ENCODE peak calls at places on chromosomes 1 and 21, in eight cellular contexts. U, A, N, W, B, Z, L and S are unnamed samples.

GRCh38 chr1:184214128-184214527 is 162.6 kb downstream of the TSEN15 start:
- DNase-seq in W (no peak), L (no peak), N (no peak), Z (no peak), U (no peak), B (no peak), A (no peak), S (no peak)

GRCh38 chr1:56330400-56331026 is 248.8 kb downstream of the PLPP3 start:
- DNase-seq in A (peak), B (no peak), N (peak), U (no peak), W (no peak), Z (no peak), L (no peak), S (peak)

GRCh38 chr21:25396135-25396711 is 211.1 kb downstream of the MRPL39 start:
- DNase-seq in U (no peak), B (no peak), W (no peak), N (no peak), A (peak), Z (no peak), L (no peak), S (no peak)

GRCh38 chr1:40270152-40270834 is 12.3 kb downstream of the ZMPSTE24 start:
- DNase-seq in N (peak), Z (no peak), L (no peak), W (no peak), U (no peak), A (no peak), B (no peak), S (no peak)

GRCh38 chr1:157820299-157820698 is 379 bp upstream of the FCRL1 start:
- DNase-seq in L (no peak), W (no peak), A (no peak), N (no peak), U (no peak), Z (no peak), B (no peak), S (no peak)

GRCh38 chr1:244393604-244394176 is 58.0 kb downstream of the ADSS2 start:
- DNase-seq in U (no peak), B (peak), L (no peak), Z (no peak), W (no peak), N (no peak), A (no peak), S (no peak)

GRCh38 chr1:150528997-150529396 is 13.4 kb downstream of the FALEC start:
- DNase-seq in A (no peak), L (no peak), Z (no peak), N (peak), W (no peak), U (no peak), B (no peak), S (no peak)

GRCh38 chr1:2534775-2535387 is 4.8 kb upstream of the HES5 start:
- DNase-seq in N (peak), L (no peak), B (no peak), A (no peak), U (no peak), W (no peak), Z (no peak), S (no peak)

GRCh38 chr1:152347116-152347728 is 12.6 kb downstream of the FLG2 start:
- DNase-seq in U (peak), W (peak), N (peak), Z (no peak), B (peak), L (peak), A (peak), S (peak)

GRCh38 chr1:42221952-42222606 is 57.5 kb upstream of the GUCA2A start:
- DNase-seq in B (peak), U (peak), A (no peak), L (no peak), W (no peak), N (peak), Z (no peak), S (peak)

GRCh38 chr1:43044572-43045361 is 86.1 kb upstream of the SLC2A1 start:
- DNase-seq in Z (no peak), W (no peak), N (no peak), U (no peak), L (peak), B (peak), A (no peak), S (peak)

GRCh38 chr21:43733060-43733459 is 14.1 kb downstream of the PDXK start:
- DNase-seq in N (no peak), Z (no peak), U (no peak), B (no peak), A (no peak), L (no peak), W (no peak), S (no peak)

GRCh38 chr1:109927908-109928307 is 17.3 kb downstream of the CSF1 start:
- DNase-seq in B (no peak), U (peak), Z (no peak), L (no peak), A (no peak), W (no peak), N (peak), S (no peak)

GRCh38 chr1:74641161-74641560 is 32.4 kb downstream of the ERICH3 start:
- DNase-seq in A (no peak), L (no peak), Z (no peak), B (no peak), W (no peak), U (no peak), N (no peak), S (no peak)

GRCh38 chr1:18805925-18806849 is 53.3 kb downstream of the TAS1R2 start:
- DNase-seq in L (no peak), B (no peak), A (no peak), Z (no peak), N (no peak), U (peak), W (no peak), S (no peak)

GRCh38 chr1:156801409-156802121 is 15.1 kb downstream of the SH2D2A start:
- DNase-seq in L (peak), N (peak), B (no peak), A (no peak), Z (no peak), W (no peak), U (no peak), S (no peak)

GRCh38 chr1:113321761-113322387 is 68.4 kb upstream of the MAGI3 start:
- DNase-seq in Z (no peak), B (no peak), W (no peak), A (no peak), L (no peak), N (no peak), U (no peak), S (no peak)

GRCh38 chr21:44650973-44651675 is 3.3 kb downstream of the KRTAP12-4 start:
- DNase-seq in Z (no peak), N (no peak), A (no peak), L (no peak), W (no peak), B (no peak), U (no peak), S (no peak)

GRCh38 chr1:38561699-38562098 is 297.9 kb downstream of the RRAGC start:
- DNase-seq in N (no peak), U (no peak), A (no peak), L (no peak), W (no peak), B (peak), Z (no peak), S (no peak)

GRCh38 chr1:160637821-160638539 is 8.9 kb downstream of the SLAMF1 start:
- DNase-seq in A (no peak), W (no peak), U (no peak), B (no peak), N (no peak), L (no peak), Z (no peak), S (peak)

GRCh38 chr1:166858726-166859419 is 17.2 kb downstream of the TADA1 start:
- DNase-seq in Z (no peak), W (no peak), B (no peak), L (no peak), U (no peak), N (no peak), A (no peak), S (no peak)

DNA sequence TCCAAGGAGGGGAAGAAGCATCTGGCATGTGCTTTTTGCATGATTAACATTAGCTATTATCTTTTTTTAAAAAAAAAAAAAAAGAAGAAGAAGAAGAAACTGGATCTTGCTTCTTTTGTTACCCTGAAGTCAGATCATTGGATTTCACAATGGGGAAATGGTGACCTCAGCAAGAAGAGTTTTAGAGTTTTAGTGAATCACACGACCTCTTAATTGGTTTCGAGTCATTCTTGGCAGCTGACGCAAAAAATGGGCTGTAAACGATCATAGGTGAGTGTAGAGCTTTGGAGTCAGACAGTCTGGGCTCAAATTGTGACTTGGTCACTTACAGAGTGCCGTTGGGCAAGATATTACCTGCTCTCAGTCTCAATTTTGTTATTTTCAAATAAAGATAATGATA is 33.3 kb upstream of the PGBD5 start:
- DNase-seq in W (no peak), B (no peak), N (peak), A (no peak), Z (no peak), L (no peak), U (no peak), S (no peak)
- TF ChIP-seq USF2 in W (no peak), B (no peak), N (no peak), A (no peak), Z (no peak), L (no peak), U (no peak), S (no peak)

DNA sequence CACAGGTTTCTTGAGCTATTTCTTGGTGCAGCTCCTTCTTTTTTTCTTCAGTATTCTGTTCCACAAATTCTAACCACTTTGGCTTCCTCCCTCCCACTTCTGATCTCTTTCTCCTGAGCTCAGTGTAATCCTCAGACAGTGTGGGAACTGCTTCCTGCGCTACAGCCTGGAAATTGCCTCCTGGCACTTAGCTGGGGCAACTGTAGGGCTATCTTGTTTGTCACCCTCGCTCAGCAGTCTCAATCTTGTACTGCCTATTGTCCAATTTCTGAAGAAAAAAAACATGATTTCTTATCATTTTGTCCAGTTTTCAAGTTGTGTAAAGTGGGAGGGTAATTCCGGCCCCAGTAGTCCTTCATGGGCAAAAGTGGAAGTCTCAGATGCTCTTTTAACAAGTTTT is 23.9 kb upstream of the GALNT2 start:
- DNase-seq in Z (no peak), U (no peak), B (no peak), L (no peak), N (no peak), W (no peak), A (no peak), S (no peak)
- TF ChIP-seq USF2 in Z (no peak), U (no peak), B (no peak), L (no peak), N (no peak), W (no peak), A (no peak), S (no peak)

DNA sequence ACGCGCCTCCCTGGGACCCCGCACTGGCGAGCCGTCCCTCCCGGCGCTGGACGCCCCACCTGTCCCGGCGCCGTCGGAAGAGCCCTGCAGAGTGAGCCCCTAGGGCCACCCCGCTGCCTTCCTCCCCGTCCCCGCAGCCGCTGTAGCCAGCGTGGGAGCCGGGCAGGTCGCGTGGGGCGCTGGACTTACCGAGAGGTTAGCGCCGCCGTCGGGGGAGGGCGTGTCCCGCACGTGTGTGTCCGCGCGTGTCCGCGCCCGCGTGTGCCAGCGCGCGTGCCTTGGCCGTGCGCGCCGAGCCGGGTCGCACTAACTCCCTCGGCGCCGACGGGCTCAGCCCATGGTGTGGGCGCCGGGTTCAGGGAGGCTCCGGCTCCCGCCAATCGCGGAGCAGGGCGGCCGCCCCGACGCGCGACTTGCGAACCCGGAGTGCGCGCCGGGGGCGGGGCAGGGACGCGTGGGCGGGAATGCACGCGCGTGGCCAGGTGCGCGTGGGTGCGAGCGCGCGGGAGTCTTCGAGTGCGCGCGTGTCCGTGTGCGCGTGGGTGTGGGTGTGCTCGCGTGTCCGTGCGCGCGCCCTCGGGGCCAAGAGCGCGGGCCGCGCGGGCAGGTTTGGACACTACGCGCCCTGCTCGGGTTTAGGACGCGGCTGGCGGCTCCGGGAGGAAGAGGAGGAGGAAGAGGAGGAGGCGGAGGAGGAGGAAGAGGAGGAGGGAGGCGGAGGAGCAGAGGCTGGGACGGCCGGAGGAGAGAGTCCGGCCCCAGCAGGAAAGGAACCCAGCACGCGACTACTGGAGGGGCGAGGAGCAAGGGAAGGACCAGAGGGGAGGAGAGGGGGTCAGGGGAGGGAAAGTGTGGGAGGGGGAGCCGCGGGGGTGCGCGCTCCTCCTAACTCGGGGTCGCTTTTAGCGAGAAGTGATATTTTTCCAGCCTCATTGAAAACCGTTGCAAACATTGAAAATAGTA is 145.1 kb upstream of the ETS2 start:
- DNase-seq in N (no peak), W (peak), Z (no peak), U (no peak), A (no peak), B (no peak), L (peak), S (no peak)
- TF ChIP-seq USF2 in N (no peak), W (no peak), Z (no peak), U (no peak), A (no peak), B (no peak), L (no peak), S (no peak)

GRCh38 chr1:219109424-219110018 is 64.2 kb upstream of the LYPLAL1 start:
- DNase-seq in W (no peak), A (no peak), N (no peak), B (no peak), L (no peak), Z (no peak), U (no peak), S (no peak)

GRCh38 chr1:219100059-219100458 is 73.6 kb upstream of the LYPLAL1 start:
- DNase-seq in L (no peak), A (no peak), W (no peak), U (no peak), Z (no peak), B (no peak), N (no peak), S (no peak)

GRCh38 chr1:219105893-219106292 is 67.8 kb upstream of the LYPLAL1 start:
- DNase-seq in W (no peak), L (no peak), N (no peak), A (no peak), U (no peak), Z (no peak), B (no peak), S (no peak)
- TF ChIP-seq USF2 in W (no peak), L (no peak), N (no peak), A (no peak), U (no peak), Z (no peak), B (no peak), S (no peak)

DNA sequence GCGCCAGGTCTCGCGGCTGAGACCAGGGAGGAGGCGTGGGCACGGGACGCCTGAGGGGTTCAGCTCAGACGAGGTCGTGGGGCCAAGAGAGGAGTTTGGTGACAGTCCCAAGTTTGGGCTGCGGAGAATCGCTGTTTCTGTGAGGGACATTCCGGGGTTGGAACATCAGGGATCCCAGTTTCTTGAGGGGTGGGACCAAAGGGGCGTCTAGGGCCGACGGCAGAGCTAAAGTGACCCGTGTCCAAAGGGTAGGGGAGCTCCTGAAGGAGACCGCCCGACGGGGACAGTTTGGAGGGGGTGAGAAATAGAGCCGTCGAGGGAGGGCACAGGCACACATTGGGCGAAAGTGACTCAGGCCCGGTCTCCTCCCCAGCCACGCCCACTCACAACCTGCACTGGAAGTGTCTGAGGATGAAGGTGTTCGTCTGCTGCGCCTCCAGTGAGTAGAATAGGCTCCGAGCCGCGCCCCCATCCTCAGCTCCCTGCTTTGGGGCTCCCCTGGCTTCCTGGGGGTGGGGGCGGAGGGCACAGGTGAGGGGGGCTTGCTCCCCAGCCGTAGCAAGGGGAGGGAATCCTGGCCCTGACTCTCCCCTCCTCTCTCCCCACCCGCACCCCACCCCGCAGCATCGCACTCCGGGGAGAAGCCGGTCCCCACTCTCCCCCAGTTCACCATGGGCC is 7.0 kb downstream of the EFNA3 start:
- DNase-seq in U (peak), Z (no peak), A (no peak), B (peak), N (peak), L (peak), W (peak), S (no peak)
- TF ChIP-seq USF2 in U (no peak), Z (no peak), A (no peak), B (no peak), N (no peak), L (no peak), W (no peak), S (no peak)

DNA sequence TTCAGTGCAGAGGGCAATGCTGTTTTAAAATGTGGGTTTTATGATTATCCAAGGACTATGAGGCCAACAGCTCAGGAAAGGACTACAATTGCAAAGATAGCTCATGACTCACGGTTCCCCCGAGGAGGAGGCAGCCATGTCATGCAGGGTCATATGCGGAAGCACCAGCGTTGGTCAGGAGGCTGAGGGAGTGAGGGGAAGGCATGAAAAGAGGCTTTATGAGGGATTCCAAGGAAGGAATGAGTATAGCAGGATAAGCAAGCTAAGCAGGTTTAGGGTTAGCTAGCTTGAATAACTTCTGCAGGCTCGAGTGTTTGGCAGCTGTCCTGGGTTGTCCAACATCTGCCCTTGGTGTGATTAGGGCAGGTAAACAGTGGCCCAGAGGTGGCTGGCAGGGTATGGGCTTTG is 495.1 kb downstream of the SETD4 start:
- DNase-seq in L (no peak), N (peak), A (no peak), Z (no peak), W (no peak), U (no peak), B (peak), S (no peak)
- TF ChIP-seq USF2 in L (no peak), N (peak), A (no peak), Z (no peak), W (no peak), U (no peak), B (no peak), S (no peak)

DNA sequence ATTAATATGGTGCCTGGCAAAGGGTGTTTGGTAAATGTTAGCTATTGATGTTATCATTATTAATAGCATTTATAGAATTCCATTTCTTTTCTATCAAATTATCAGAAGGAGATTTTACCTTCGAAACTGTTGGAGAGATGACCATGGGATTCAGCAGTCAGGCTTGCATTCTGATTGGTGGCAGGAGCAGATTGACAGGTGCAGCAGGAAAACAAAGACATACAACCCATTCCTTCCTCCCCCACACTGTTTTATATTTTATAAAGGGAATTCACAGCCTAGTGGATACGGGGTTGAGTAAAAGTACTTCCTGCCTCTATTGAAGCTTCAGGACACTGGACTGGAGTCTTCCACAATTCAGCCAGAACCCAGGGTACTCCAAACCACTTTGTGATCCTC is 55.1 kb upstream of the SYT14 start:
- DNase-seq in W (no peak), A (no peak), B (no peak), Z (no peak), U (no peak), N (no peak), L (no peak), S (no peak)
- TF ChIP-seq USF2 in W (no peak), A (no peak), B (no peak), Z (no peak), U (no peak), N (no peak), L (no peak), S (no peak)